ENCODE peak calls at places on chromosomes 1 and 21, in six cellular contexts. One of them, this sample, is unnamed.

GRCh38 chr1:229436178-229436577 is 2.3 kb upstream of the ACTA1 start:
- DNase-seq in neural progenitor cell: no peak
- DNase-seq in upper lobe of right lung: no peak
- DNase-seq in mesothelial cell of epicardium: no peak
- DNase-seq in left ventricle myocardium inferior: no peak
- DNase-seq in H9: no peak
- DNase-seq in this sample: no peak

GRCh38 chr21:27268290-27268689 is 301.4 kb upstream of the ADAMTS5 start:
- DNase-seq in neural progenitor cell: no peak
- DNase-seq in left ventricle myocardium inferior: no peak
- DNase-seq in H9: no peak
- DNase-seq in mesothelial cell of epicardium: no peak
- DNase-seq in upper lobe of right lung: no peak
- DNase-seq in this sample: no peak

GRCh38 chr1:218613105-218613504 is 268.0 kb downstream of the TGFB2 start:
- DNase-seq in mesothelial cell of epicardium: no peak
- DNase-seq in H9: no peak
- DNase-seq in left ventricle myocardium inferior: no peak
- DNase-seq in neural progenitor cell: no peak
- DNase-seq in upper lobe of right lung: no peak
- DNase-seq in this sample: no peak

GRCh38 chr1:26190373-26190987 is at the start of gene CATSPER4:
- DNase-seq in neural progenitor cell: peak; percentile 87
- DNase-seq in mesothelial cell of epicardium: no peak
- DNase-seq in upper lobe of right lung: no peak
- DNase-seq in left ventricle myocardium inferior: no peak
- DNase-seq in H9: peak; percentile 91
- DNase-seq in this sample: no peak

GRCh38 chr1:209202826-209203439 is 380.6 kb upstream of the CAMK1G start:
- DNase-seq in neural progenitor cell: peak; percentile 66
- DNase-seq in H9: no peak
- DNase-seq in mesothelial cell of epicardium: no peak
- DNase-seq in left ventricle myocardium inferior: no peak
- DNase-seq in upper lobe of right lung: no peak
- DNase-seq in this sample: no peak

GRCh38 chr1:31715097-31715872 is 11.5 kb upstream of the COL16A1 start:
- DNase-seq in upper lobe of right lung: peak; percentile 87
- DNase-seq in neural progenitor cell: peak; percentile 93
- DNase-seq in H9: peak; percentile 100
- DNase-seq in mesothelial cell of epicardium: peak; percentile 82
- DNase-seq in left ventricle myocardium inferior: peak; percentile 95
- DNase-seq in this sample: peak; percentile 86

GRCh38 chr1:39727221-39727931 is 11.3 kb upstream of the PPIE start:
- DNase-seq in mesothelial cell of epicardium: no peak
- DNase-seq in H9: no peak
- DNase-seq in neural progenitor cell: no peak
- DNase-seq in left ventricle myocardium inferior: no peak
- DNase-seq in upper lobe of right lung: no peak
- DNase-seq in this sample: no peak

GRCh38 chr1:232627645-232628334 is 2.1 kb downstream of the SIPA1L2 start:
- DNase-seq in H9: peak; percentile 41
- DNase-seq in mesothelial cell of epicardium: no peak
- DNase-seq in neural progenitor cell: peak; percentile 60
- DNase-seq in left ventricle myocardium inferior: no peak
- DNase-seq in upper lobe of right lung: no peak
- DNase-seq in this sample: no peak

GRCh38 chr1:94142022-94142421 is 21.1 kb upstream of the ABCA4 start:
- DNase-seq in neural progenitor cell: no peak
- DNase-seq in upper lobe of right lung: no peak
- DNase-seq in H9: no peak
- DNase-seq in left ventricle myocardium inferior: no peak
- DNase-seq in mesothelial cell of epicardium: no peak
- DNase-seq in this sample: no peak

GRCh38 chr1:230843503-230844309 is 24.6 kb downstream of the C1orf198 start:
- DNase-seq in neural progenitor cell: no peak
- DNase-seq in upper lobe of right lung: no peak
- DNase-seq in left ventricle myocardium inferior: no peak
- DNase-seq in H9: no peak
- DNase-seq in mesothelial cell of epicardium: no peak
- DNase-seq in this sample: no peak

GRCh38 chr21:46219591-46220239 is 8.9 kb downstream of the LSS start:
- DNase-seq in H9: no peak
- DNase-seq in left ventricle myocardium inferior: peak; percentile 58
- DNase-seq in neural progenitor cell: no peak
- DNase-seq in mesothelial cell of epicardium: peak; percentile 36
- DNase-seq in upper lobe of right lung: peak; percentile 76
- DNase-seq in this sample: no peak

GRCh38 chr21:28754127-28754611 is 238.5 kb downstream of the LTN1 start:
- DNase-seq in H9: no peak
- DNase-seq in left ventricle myocardium inferior: peak; percentile 46
- DNase-seq in upper lobe of right lung: no peak
- DNase-seq in mesothelial cell of epicardium: peak; percentile 39
- DNase-seq in neural progenitor cell: no peak
- DNase-seq in this sample: peak; percentile 60

GRCh38 chr1:44661786-44662682 is 12.2 kb downstream of the TMEM53 start:
- DNase-seq in neural progenitor cell: no peak
- DNase-seq in H9: no peak
- DNase-seq in mesothelial cell of epicardium: no peak
- DNase-seq in upper lobe of right lung: no peak
- DNase-seq in left ventricle myocardium inferior: no peak
- DNase-seq in this sample: no peak

GRCh38 chr21:45153358-45154318 is 79.3 kb downstream of the ADARB1 start:
- DNase-seq in neural progenitor cell: no peak
- DNase-seq in mesothelial cell of epicardium: no peak
- DNase-seq in H9: no peak
- DNase-seq in upper lobe of right lung: no peak
- DNase-seq in left ventricle myocardium inferior: no peak
- DNase-seq in this sample: no peak

GRCh38 chr1:184362876-184363275 is 24.0 kb upstream of the C1orf21 start:
- DNase-seq in neural progenitor cell: no peak
- DNase-seq in mesothelial cell of epicardium: no peak
- DNase-seq in H9: no peak
- DNase-seq in left ventricle myocardium inferior: no peak
- DNase-seq in upper lobe of right lung: no peak
- DNase-seq in this sample: no peak

GRCh38 chr21:37849703-37850102 is 66.6 kb downstream of the KCNJ6 start:
- DNase-seq in mesothelial cell of epicardium: no peak
- DNase-seq in H9: no peak
- DNase-seq in left ventricle myocardium inferior: no peak
- DNase-seq in upper lobe of right lung: no peak
- DNase-seq in neural progenitor cell: no peak
- DNase-seq in this sample: no peak

GRCh38 chr1:225866061-225866844 is 15.9 kb downstream of the TMEM63A start:
- DNase-seq in upper lobe of right lung: no peak
- DNase-seq in left ventricle myocardium inferior: no peak
- DNase-seq in H9: no peak
- DNase-seq in mesothelial cell of epicardium: no peak
- DNase-seq in neural progenitor cell: no peak
- DNase-seq in this sample: no peak

GRCh38 chr1:88001460-88001859 is 672.8 kb downstream of the LMO4 start:
- DNase-seq in neural progenitor cell: no peak
- DNase-seq in mesothelial cell of epicardium: no peak
- DNase-seq in upper lobe of right lung: no peak
- DNase-seq in left ventricle myocardium inferior: no peak
- DNase-seq in H9: no peak
- DNase-seq in this sample: no peak

GRCh38 chr1:199929556-199929955 is 98.0 kb upstream of the NR5A2 start:
- DNase-seq in upper lobe of right lung: no peak
- DNase-seq in mesothelial cell of epicardium: no peak
- DNase-seq in neural progenitor cell: no peak
- DNase-seq in H9: no peak
- DNase-seq in left ventricle myocardium inferior: no peak
- DNase-seq in this sample: no peak

GRCh38 chr1:212699104-212699838 is 369 bp downstream of the BATF3 start:
- DNase-seq in mesothelial cell of epicardium: peak; percentile 47
- DNase-seq in left ventricle myocardium inferior: peak; percentile 40
- DNase-seq in neural progenitor cell: peak; percentile 77
- DNase-seq in upper lobe of right lung: peak; percentile 84
- DNase-seq in H9: peak; percentile 84
- DNase-seq in this sample: peak; percentile 4

GRCh38 chr1:59997479-59997878 is 70.9 kb upstream of the CYP2J2 start:
- DNase-seq in mesothelial cell of epicardium: no peak
- DNase-seq in neural progenitor cell: peak; percentile 28
- DNase-seq in left ventricle myocardium inferior: no peak
- DNase-seq in upper lobe of right lung: no peak
- DNase-seq in H9: peak; percentile 41
- DNase-seq in this sample: no peak
- TF ChIP-seq CTCF in mesothelial cell of epicardium: no peak
- TF ChIP-seq CTCF in neural progenitor cell: no peak
- TF ChIP-seq CTCF in left ventricle myocardium inferior: no peak
- TF ChIP-seq CTCF in upper lobe of right lung: no peak
- TF ChIP-seq CTCF in H9: peak; percentile 53
- TF ChIP-seq CTCF in this sample: no peak

GRCh38 chr1:12424150-12424549 is 193.9 kb downstream of the DHRS3 start:
- DNase-seq in H9: no peak
- DNase-seq in upper lobe of right lung: no peak
- DNase-seq in neural progenitor cell: no peak
- DNase-seq in mesothelial cell of epicardium: no peak
- DNase-seq in left ventricle myocardium inferior: no peak
- DNase-seq in this sample: no peak

GRCh38 chr1:12426030-12426429 is 192.0 kb downstream of the DHRS3 start:
- DNase-seq in left ventricle myocardium inferior: no peak
- DNase-seq in mesothelial cell of epicardium: no peak
- DNase-seq in H9: no peak
- DNase-seq in neural progenitor cell: no peak
- DNase-seq in upper lobe of right lung: no peak
- DNase-seq in this sample: no peak

GRCh38 chr1:12417389-12417788 is 187.6 kb downstream of the VPS13D start:
- DNase-seq in neural progenitor cell: no peak
- DNase-seq in left ventricle myocardium inferior: no peak
- DNase-seq in upper lobe of right lung: no peak
- DNase-seq in mesothelial cell of epicardium: no peak
- DNase-seq in H9: no peak
- DNase-seq in this sample: no peak

GRCh38 chr1:12424793-12425192 is 193.2 kb downstream of the DHRS3 start:
- DNase-seq in H9: no peak
- DNase-seq in neural progenitor cell: no peak
- DNase-seq in upper lobe of right lung: no peak
- DNase-seq in mesothelial cell of epicardium: no peak
- DNase-seq in left ventricle myocardium inferior: no peak
- DNase-seq in this sample: no peak

GRCh38 chr1:12422488-12422887 is 192.7 kb downstream of the VPS13D start:
- DNase-seq in mesothelial cell of epicardium: no peak
- DNase-seq in left ventricle myocardium inferior: no peak
- DNase-seq in neural progenitor cell: no peak
- DNase-seq in upper lobe of right lung: no peak
- DNase-seq in H9: no peak
- DNase-seq in this sample: no peak
- TF ChIP-seq CTCF in mesothelial cell of epicardium: no peak
- TF ChIP-seq CTCF in left ventricle myocardium inferior: no peak
- TF ChIP-seq CTCF in neural progenitor cell: peak; percentile 10
- TF ChIP-seq CTCF in upper lobe of right lung: no peak
- TF ChIP-seq CTCF in H9: peak; percentile 32
- TF ChIP-seq CTCF in this sample: no peak

GRCh38 chr1:40855513-40855912 is 6.7 kb downstream of the CITED4 start:
- DNase-seq in neural progenitor cell: peak; percentile 45
- DNase-seq in H9: peak; percentile 66
- DNase-seq in mesothelial cell of epicardium: no peak
- DNase-seq in upper lobe of right lung: no peak
- DNase-seq in left ventricle myocardium inferior: no peak
- DNase-seq in this sample: no peak
- TF ChIP-seq CTCF in neural progenitor cell: peak; percentile 47
- TF ChIP-seq CTCF in H9: peak; percentile 62
- TF ChIP-seq CTCF in mesothelial cell of epicardium: no peak
- TF ChIP-seq CTCF in upper lobe of right lung: no peak
- TF ChIP-seq CTCF in left ventricle myocardium inferior: peak; percentile 22
- TF ChIP-seq CTCF in this sample: no peak

GRCh38 chr1:244836598-244836997 is 1.1 kb downstream of the COX20 start:
- DNase-seq in left ventricle myocardium inferior: no peak
- DNase-seq in mesothelial cell of epicardium: no peak
- DNase-seq in neural progenitor cell: no peak
- DNase-seq in upper lobe of right lung: no peak
- DNase-seq in H9: no peak
- DNase-seq in this sample: no peak

GRCh38 chr1:244833734-244834595 is 1.5 kb upstream of the COX20 start:
- DNase-seq in mesothelial cell of epicardium: peak; percentile 67
- DNase-seq in neural progenitor cell: peak; percentile 65
- DNase-seq in H9: peak; percentile 66
- DNase-seq in left ventricle myocardium inferior: peak; percentile 48
- DNase-seq in upper lobe of right lung: peak; percentile 81
- DNase-seq in this sample: no peak

GRCh38 chr1:244836135-244836521 is 670 bp downstream of the COX20 start:
- DNase-seq in H9: no peak
- DNase-seq in upper lobe of right lung: no peak
- DNase-seq in neural progenitor cell: peak; percentile 27
- DNase-seq in left ventricle myocardium inferior: no peak
- DNase-seq in mesothelial cell of epicardium: no peak
- DNase-seq in this sample: no peak

GRCh38 chr1:244834596-244835275 is 722 bp upstream of the COX20 start:
- DNase-seq in mesothelial cell of epicardium: peak; percentile 89
- DNase-seq in H9: no peak
- DNase-seq in neural progenitor cell: no peak
- DNase-seq in upper lobe of right lung: peak; percentile 96
- DNase-seq in left ventricle myocardium inferior: peak; percentile 93
- DNase-seq in this sample: peak; percentile 39

DNA sequence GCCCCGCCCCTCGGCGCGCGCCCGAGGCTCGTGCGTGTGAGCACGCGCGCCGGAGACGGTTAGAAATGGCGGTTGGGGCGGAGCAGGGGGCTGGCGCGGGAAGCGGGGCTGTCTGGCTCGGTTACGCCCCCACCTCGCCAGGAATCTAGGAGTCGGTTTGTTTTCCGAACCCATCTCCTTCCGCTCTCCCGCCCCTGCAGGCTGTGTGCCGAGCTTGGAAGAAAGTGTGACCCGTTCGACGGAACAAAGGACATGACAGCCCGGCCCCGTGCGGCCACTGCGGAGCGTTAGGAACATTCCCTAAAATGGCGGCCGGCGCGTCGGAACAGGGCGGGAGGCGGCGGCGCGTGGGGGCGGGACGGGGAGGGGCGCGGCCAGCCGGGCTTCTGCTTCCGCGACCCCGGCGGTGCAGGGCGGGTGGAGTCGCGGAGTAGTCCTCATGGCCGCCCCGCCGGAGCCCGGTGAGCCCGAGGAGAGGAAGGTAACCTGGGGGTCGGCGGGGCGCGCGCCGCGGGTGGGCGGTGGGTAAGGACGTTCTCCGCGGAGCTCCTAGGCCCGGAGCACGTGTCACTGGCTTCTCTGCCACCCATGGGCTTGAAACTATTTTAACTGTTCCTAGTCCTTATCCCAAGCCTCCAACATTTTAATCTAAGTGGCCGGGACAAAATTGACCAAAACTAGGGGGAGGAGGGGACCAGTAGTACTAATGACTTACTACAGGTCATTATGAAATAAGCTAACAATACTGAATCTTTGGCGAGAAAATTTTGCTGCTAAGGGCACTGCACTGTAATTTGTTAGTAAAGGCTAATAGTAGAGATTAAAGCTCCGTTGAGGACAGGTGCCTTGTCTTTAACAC is at the start of gene COX20:
- DNase-seq in neural progenitor cell: peak; percentile 97
- DNase-seq in mesothelial cell of epicardium: no peak
- DNase-seq in H9: peak; percentile 92
- DNase-seq in left ventricle myocardium inferior: peak; percentile 90
- DNase-seq in upper lobe of right lung: peak; percentile 95
- DNase-seq in this sample: peak; percentile 68
- TF ChIP-seq CTCF in neural progenitor cell: no peak
- TF ChIP-seq CTCF in mesothelial cell of epicardium: no peak
- TF ChIP-seq CTCF in H9: no peak
- TF ChIP-seq CTCF in left ventricle myocardium inferior: peak; percentile 16
- TF ChIP-seq CTCF in upper lobe of right lung: no peak
- TF ChIP-seq CTCF in this sample: no peak

GRCh38 chr1:171935086-171935485 is 93.8 kb downstream of the DNM3 start:
- DNase-seq in mesothelial cell of epicardium: no peak
- DNase-seq in left ventricle myocardium inferior: no peak
- DNase-seq in neural progenitor cell: no peak
- DNase-seq in H9: no peak
- DNase-seq in upper lobe of right lung: no peak
- DNase-seq in this sample: no peak
- TF ChIP-seq CTCF in mesothelial cell of epicardium: no peak
- TF ChIP-seq CTCF in left ventricle myocardium inferior: no peak
- TF ChIP-seq CTCF in neural progenitor cell: no peak
- TF ChIP-seq CTCF in H9: no peak
- TF ChIP-seq CTCF in upper lobe of right lung: no peak
- TF ChIP-seq CTCF in this sample: no peak

This sample was measured in thoracic aorta.